ENCODE peak calls at places on chromosome 12, in four cellular contexts. Z, D, S and J are unnamed samples.

GRCh38 chr12:78963439-78964222 is 99.1 kb downstream of the SYT1 start:
- DNase-seq in Z (peak; percentile 38), D (no peak), S (no peak), J (no peak)

GRCh38 chr12:2282321-2282720 is 229.5 kb downstream of the CACNA1C start:
- DNase-seq in Z (peak; percentile 34), D (no peak), S (no peak), J (no peak)

GRCh38 chr12:12181516-12181915 is 85.3 kb downstream of the LRP6 start:
- DNase-seq in Z (peak; percentile 62), D (no peak), S (no peak), J (no peak)

GRCh38 chr12:47102845-47103666 is 23.3 kb upstream of the AMIGO2 start:
- DNase-seq in Z (peak; percentile 90), D (no peak), S (no peak), J (no peak)

GRCh38 chr12:10721654-10722501 is 1.2 kb downstream of the YBX3 start:
- DNase-seq in Z (peak; percentile 99), D (no peak), S (peak; percentile 35), J (peak; percentile 46)

GRCh38 chr12:40170593-40170992 is 54.2 kb upstream of the LRRK2 start:
- DNase-seq in Z (no peak), D (no peak), S (no peak), J (no peak)

GRCh38 chr12:49810159-49810459 is 18.1 kb downstream of the NCKAP5L start:
- DNase-seq in Z (no peak), D (no peak), S (no peak), J (no peak)

GRCh38 chr12:92349635-92350034 is 204.0 kb upstream of the BTG1 start:
- DNase-seq in Z (no peak), D (no peak), S (no peak), J (no peak)

GRCh38 chr12:15534322-15534721 is 212.0 kb downstream of the PTPRO start:
- DNase-seq in Z (peak; percentile 61), D (no peak), S (peak; percentile 28), J (no peak)

GRCh38 chr12:51759175-51759574 is 89.3 kb downstream of the FIGNL2 start:
- DNase-seq in Z (no peak), D (no peak), S (no peak), J (no peak)

GRCh38 chr12:50991296-50991695 is 34.9 kb downstream of the SLC11A2 start:
- DNase-seq in Z (no peak), D (no peak), S (no peak), J (no peak)

GRCh38 chr12:7868391-7868790 is 4.3 kb downstream of the SLC2A14 start:
- DNase-seq in Z (no peak), D (no peak), S (no peak), J (no peak)

GRCh38 chr12:103012884-103013283 is 55.4 kb downstream of the ASCL1 start:
- DNase-seq in Z (no peak), D (no peak), S (no peak), J (no peak)

GRCh38 chr12:76784600-76785051 is 20.7 kb downstream of the ZDHHC17 start:
- DNase-seq in Z (peak; percentile 66), D (no peak), S (no peak), J (no peak)

GRCh38 chr12:8780389-8780788 is 42.0 kb upstream of the A2ML1 start:
- DNase-seq in Z (peak; percentile 56), D (no peak), S (no peak), J (no peak)

GRCh38 chr12:94873368-94874085 is 130.0 kb downstream of the NDUFA12 start:
- DNase-seq in Z (no peak), D (no peak), S (peak; percentile 75), J (no peak)

GRCh38 chr12:91256471-91256870 is 73.9 kb upstream of the DCN start:
- DNase-seq in Z (peak; percentile 48), D (no peak), S (no peak), J (no peak)

GRCh38 chr12:113262710-113263109 is 41.4 kb downstream of the TPCN1 start:
- DNase-seq in Z (peak; percentile 74), D (no peak), S (no peak), J (no peak)

GRCh38 chr12:109115758-109116610 is at the start of gene ACACB:
- DNase-seq in Z (peak; percentile 34), D (no peak), S (no peak), J (no peak)

GRCh38 chr12:12403264-12404248 is 46.7 kb downstream of the BORCS5 start:
- DNase-seq in Z (no peak), D (no peak), S (no peak), J (no peak)

GRCh38 chr12:1911598-1912575 is 6.6 kb downstream of the CACNA2D4 start:
- DNase-seq in Z (no peak), D (no peak), S (no peak), J (no peak)

GRCh38 chr12:7989827-7990491 is 42.6 kb upstream of the FOXJ2 start:
- DNase-seq in Z (no peak), D (peak; percentile 14), S (no peak), J (no peak)

GRCh38 chr12:10722502-10722904 is 620 bp downstream of the YBX3 start:
- DNase-seq in Z (peak; percentile 59), D (no peak), S (peak; percentile 50), J (no peak)

GRCh38 chr12:51524386-51524901 is 66.6 kb upstream of the SCN8A start:
- DNase-seq in Z (no peak), D (no peak), S (no peak), J (no peak)

GRCh38 chr12:92556622-92557421 is 146.0 kb upstream of the PLEKHG7 start:
- DNase-seq in Z (no peak), D (no peak), S (no peak), J (no peak)

GRCh38 chr12:114671321-114671663 is 12.7 kb downstream of the TBX3 start:
- DNase-seq in Z (peak; percentile 55), D (no peak), S (no peak), J (no peak)

GRCh38 chr12:130161261-130162231 is 718 bp upstream of the FZD10 start:
- DNase-seq in Z (peak; percentile 11), D (no peak), S (no peak), J (no peak)

GRCh38 chr12:16950041-16950677 is 344.2 kb upstream of the LMO3 start:
- DNase-seq in Z (no peak), D (no peak), S (no peak), J (no peak)

GRCh38 chr12:1807107-1807478 is 13.3 kb upstream of the LRTM2 start:
- DNase-seq in Z (no peak), D (no peak), S (no peak), J (no peak)

GRCh38 chr12:108559748-108560147 is 1.2 kb downstream of the SART3 start:
- DNase-seq in Z (no peak), D (no peak), S (no peak), J (no peak)

GRCh38 chr12:24469089-24469488 is 479.8 kb downstream of the BCAT1 start:
- DNase-seq in Z (no peak), D (no peak), S (no peak), J (no peak)

GRCh38 chr12:48017921-48018617 is 13.8 kb upstream of the COL2A1 start:
- DNase-seq in Z (no peak), D (no peak), S (no peak), J (no peak)

GRCh38 chr12:108890208-108890607 is 10.3 kb downstream of the DAO start:
- DNase-seq in Z (peak; percentile 12), D (no peak), S (no peak), J (no peak)

GRCh38 chr12:102480401-102480800 is at the start of gene IGF1:
- DNase-seq in Z (peak; percentile 63), D (no peak), S (no peak), J (no peak)

GRCh38 chr12:110436231-110436630 is 13.9 kb downstream of the ARPC3 start:
- DNase-seq in Z (no peak), D (no peak), S (no peak), J (no peak)

GRCh38 chr12:4960030-4960429 is 50.3 kb downstream of the KCNA1 start:
- DNase-seq in Z (no peak), D (no peak), S (no peak), J (no peak)

GRCh38 chr12:92034858-92035401 is 110.7 kb downstream of the BTG1 start:
- DNase-seq in Z (peak; percentile 90), D (peak; percentile 26), S (peak; percentile 10), J (no peak)

GRCh38 chr12:14780851-14781250 is 22.4 kb downstream of the WBP11 start:
- DNase-seq in Z (no peak), D (no peak), S (no peak), J (no peak)